ENCODE peak calls at places on chromosomes 12 and 14, in ten cellular contexts. T is RCC 7860; G is HCEC 1CT; J is anterior cingulate cortex; X is activated CD4-positive, CD25-positive, alpha-beta regulatory T cell treated with anti-CD3 and anti-CD28 coated beads, Interleukin-2, amount 50 U/mL, for 72 hours; D is mesendoderm; U is HuH-7.5; Z is effector CD8-positive, alpha-beta T cell; H is uterus; Y is HFFc6. P is an unnamed sample.

GRCh38 chr12:66239295-66239694 is 50.3 kb downstream of the IRAK3 start:
- DNase-seq in H (no peak), G (no peak), Y (no peak), Z (no peak), U (no peak), X (no peak), J (no peak), D (peak), T (no peak), P (no peak)

GRCh38 chr12:62436164-62436503 is 30.5 kb upstream of the MON2 start:
- DNase-seq in D (no peak), Y (no peak), J (no peak), X (no peak), Z (no peak), G (no peak), H (no peak), T (no peak), U (no peak), P (no peak)

GRCh38 chr14:39122330-39123138 is 8.4 kb downstream of the GEMIN2 start:
- DNase-seq in G (no peak), U (no peak), T (no peak), D (no peak), Z (no peak), Y (peak), X (no peak), J (no peak), H (no peak), P (no peak)

GRCh38 chr12:115398311-115398781 is 714.4 kb upstream of the TBX3 start:
- DNase-seq in U (peak), X (no peak), J (no peak), G (peak), D (peak), H (no peak), Y (peak), T (peak), Z (no peak), P (no peak)

GRCh38 chr12:40216516-40217288 is 8.1 kb upstream of the LRRK2 start:
- DNase-seq in U (no peak), T (no peak), D (no peak), Z (no peak), H (no peak), G (peak), J (no peak), Y (no peak), X (no peak), P (no peak)

GRCh38 chr12:113061061-113061694 is 4.6 kb downstream of the DTX1 start:
- DNase-seq in D (no peak), U (no peak), H (no peak), Y (no peak), X (no peak), T (no peak), G (no peak), Z (no peak), J (no peak), P (no peak)

GRCh38 chr14:53881161-53881846 is 75.3 kb downstream of the BMP4 start:
- DNase-seq in G (peak), U (no peak), X (no peak), J (no peak), H (no peak), Z (no peak), D (no peak), T (no peak), Y (peak), P (no peak)

GRCh38 chr12:89353188-89353822 is 1.0 kb upstream of the DUSP6 start:
- DNase-seq in G (peak), D (peak), T (peak), X (peak), Z (no peak), J (peak), H (no peak), Y (peak), U (peak), P (no peak)

GRCh38 chr12:107287436-107288413 is 194.4 kb upstream of the CRY1 start:
- DNase-seq in J (no peak), D (no peak), T (peak), U (no peak), Z (no peak), Y (no peak), G (no peak), X (no peak), H (no peak), P (no peak)

GRCh38 chr12:115023279-115023678 is 339.3 kb upstream of the TBX3 start:
- DNase-seq in Y (no peak), T (no peak), D (no peak), Z (no peak), X (no peak), J (no peak), H (no peak), U (no peak), G (peak), P (no peak)

GRCh38 chr12:988616-989015 is 2.4 kb upstream of the ERC1 start:
- DNase-seq in Y (no peak), H (no peak), Z (no peak), T (no peak), J (no peak), X (no peak), G (peak), D (peak), U (no peak), P (no peak)

GRCh38 chr12:70255311-70255710 is 12.1 kb downstream of the CNOT2 start:
- DNase-seq in T (no peak), U (no peak), H (no peak), Z (no peak), X (no peak), G (peak), Y (peak), D (no peak), J (no peak), P (no peak)

GRCh38 chr12:6363330-6364036 is 11.9 kb downstream of the SCNN1A start:
- DNase-seq in J (no peak), U (peak), Z (peak), H (peak), Y (no peak), X (peak), D (peak), T (no peak), G (peak), P (peak)

GRCh38 chr12:49279706-49280159 is 14.9 kb downstream of the TUBA1C start:
- DNase-seq in D (peak), J (no peak), U (peak), H (no peak), Z (no peak), T (no peak), G (no peak), X (no peak), Y (no peak), P (no peak)

GRCh38 chr12:122836027-122836921 is 1.0 kb downstream of the HIP1R start:
- DNase-seq in Y (no peak), J (no peak), T (peak), H (no peak), Z (peak), D (peak), X (no peak), G (peak), U (peak), P (no peak)

P was measured in gastrocnemius medialis.